ENCODE peak calls at places on chromosome X, in five cellular contexts. One of them, this sample, is unnamed. For H3K4me1, the result is how much of the 10 kb centered on the place peaks cover.

GRCh38 chrX:11787564-11787963 is 29.5 kb downstream of the MSL3 start:
- DNase-seq in HCT116: peak
- DNase-seq in GM12878: no peak
- DNase-seq in breast epithelium: no peak
- DNase-seq in neural progenitor cell: peak
- DNase-seq in this sample: no peak

GRCh38 chrX:53476371-53476770 is 42.2 kb upstream of the HSD17B10 start:
- DNase-seq in HCT116: no peak
- DNase-seq in GM12878: no peak
- DNase-seq in breast epithelium: no peak
- DNase-seq in neural progenitor cell: no peak
- DNase-seq in this sample: no peak

GRCh38 chrX:131801066-131801465 is 222.0 kb upstream of the STK26 start:
- DNase-seq in HCT116: no peak
- DNase-seq in GM12878: no peak
- DNase-seq in breast epithelium: no peak
- DNase-seq in neural progenitor cell: no peak
- DNase-seq in this sample: no peak

GRCh38 chrX:47831788-47832187 is 4.9 kb upstream of the ZNF81 start:
- DNase-seq in HCT116: peak
- DNase-seq in GM12878: no peak
- DNase-seq in breast epithelium: no peak
- DNase-seq in neural progenitor cell: peak
- DNase-seq in this sample: peak

GRCh38 chrX:110418220-110418856 is 59.7 kb downstream of the RTL9 start:
- DNase-seq in HCT116: no peak
- DNase-seq in GM12878: no peak
- DNase-seq in breast epithelium: no peak
- DNase-seq in neural progenitor cell: peak
- DNase-seq in this sample: no peak

GRCh38 chrX:65697915-65698796 is 30.7 kb downstream of the MSN start:
- DNase-seq in HCT116: no peak
- DNase-seq in GM12878: peak
- DNase-seq in breast epithelium: no peak
- DNase-seq in neural progenitor cell: no peak
- DNase-seq in this sample: no peak

GRCh38 chrX:13180807-13181206 is 136.4 kb upstream of the FAM9C start:
- DNase-seq in HCT116: no peak
- DNase-seq in GM12878: no peak
- DNase-seq in breast epithelium: no peak
- DNase-seq in neural progenitor cell: no peak
- DNase-seq in this sample: no peak

GRCh38 chrX:109472939-109473713 is 8.8 kb downstream of the GUCY2F start:
- DNase-seq in HCT116: peak
- DNase-seq in GM12878: no peak
- DNase-seq in breast epithelium: no peak
- DNase-seq in neural progenitor cell: peak
- DNase-seq in this sample: no peak

GRCh38 chrX:66200855-66201795 is 37.1 kb downstream of the HEPH start:
- DNase-seq in HCT116: no peak
- DNase-seq in GM12878: no peak
- DNase-seq in breast epithelium: no peak
- DNase-seq in neural progenitor cell: no peak
- DNase-seq in this sample: no peak

GRCh38 chrX:39907964-39908616 is 189.7 kb downstream of the BCOR start:
- DNase-seq in HCT116: peak
- DNase-seq in GM12878: no peak
- DNase-seq in breast epithelium: peak
- DNase-seq in neural progenitor cell: no peak
- DNase-seq in this sample: peak

GRCh38 chrX:13223868-13224555 is 95.8 kb downstream of the ATXN3L start:
- DNase-seq in HCT116: peak
- DNase-seq in GM12878: no peak
- DNase-seq in breast epithelium: peak
- DNase-seq in neural progenitor cell: no peak
- DNase-seq in this sample: peak

GRCh38 chrX:149487292-149487691 is 17.8 kb downstream of the IDS start:
- DNase-seq in HCT116: no peak
- DNase-seq in GM12878: no peak
- DNase-seq in breast epithelium: no peak
- DNase-seq in neural progenitor cell: no peak
- DNase-seq in this sample: no peak

GRCh38 chrX:150038356-150038755 is 100.1 kb upstream of the EOLA2 start:
- DNase-seq in HCT116: no peak
- DNase-seq in GM12878: no peak
- DNase-seq in breast epithelium: no peak
- DNase-seq in neural progenitor cell: no peak
- DNase-seq in this sample: no peak

GRCh38 chrX:50202539-50202938 is 1.7 kb upstream of the AKAP4 start:
- DNase-seq in HCT116: no peak
- DNase-seq in GM12878: no peak
- DNase-seq in breast epithelium: no peak
- DNase-seq in neural progenitor cell: no peak
- DNase-seq in this sample: no peak

GRCh38 chrX:39619182-39620009 is 478.4 kb downstream of the BCOR start:
- DNase-seq in HCT116: no peak
- DNase-seq in GM12878: no peak
- DNase-seq in breast epithelium: no peak
- DNase-seq in neural progenitor cell: no peak
- DNase-seq in this sample: no peak

GRCh38 chrX:13702390-13702789 is 13.5 kb downstream of the RAB9A start:
- DNase-seq in HCT116: no peak
- DNase-seq in GM12878: no peak
- DNase-seq in breast epithelium: no peak
- DNase-seq in neural progenitor cell: no peak
- DNase-seq in this sample: no peak

GRCh38 chrX:16797358-16797757 is 11.1 kb downstream of the TXLNG start:
- DNase-seq in HCT116: no peak
- DNase-seq in GM12878: no peak
- DNase-seq in breast epithelium: no peak
- DNase-seq in neural progenitor cell: no peak
- DNase-seq in this sample: no peak

GRCh38 chrX:53281321-53281822 is at the start of gene IQSEC2:
- DNase-seq in HCT116: peak
- DNase-seq in GM12878: no peak
- DNase-seq in breast epithelium: peak
- DNase-seq in neural progenitor cell: peak
- DNase-seq in this sample: no peak

GRCh38 chrX:153441981-153442380 is 3.9 kb downstream of the TREX2 start:
- DNase-seq in HCT116: no peak
- DNase-seq in GM12878: no peak
- DNase-seq in breast epithelium: no peak
- DNase-seq in neural progenitor cell: no peak
- DNase-seq in this sample: no peak

GRCh38 chrX:136692271-136692670 is 44.3 kb downstream of the CD40LG start:
- DNase-seq in HCT116: no peak
- DNase-seq in GM12878: no peak
- DNase-seq in breast epithelium: no peak
- DNase-seq in neural progenitor cell: no peak
- DNase-seq in this sample: no peak

GRCh38 chrX:122220644-122221373 is 963.3 kb upstream of the GRIA3 start:
- DNase-seq in HCT116: no peak
- DNase-seq in GM12878: no peak
- DNase-seq in breast epithelium: no peak
- DNase-seq in neural progenitor cell: peak
- DNase-seq in this sample: no peak

GRCh38 chrX:37824491-37825224 is 22.7 kb downstream of the DYNLT3 start:
- DNase-seq in HCT116: no peak
- DNase-seq in GM12878: no peak
- DNase-seq in breast epithelium: no peak
- DNase-seq in neural progenitor cell: no peak
- DNase-seq in this sample: no peak

GRCh38 chrX:38916801-38917200 is 115.5 kb downstream of the MID1IP1 start:
- DNase-seq in HCT116: no peak
- DNase-seq in GM12878: no peak
- DNase-seq in breast epithelium: no peak
- DNase-seq in neural progenitor cell: no peak
- DNase-seq in this sample: no peak

GRCh38 chrX:132488092-132488749 is 617 bp downstream of the MBNL3 start:
- DNase-seq in HCT116: no peak
- DNase-seq in GM12878: no peak
- DNase-seq in breast epithelium: no peak
- DNase-seq in neural progenitor cell: no peak
- DNase-seq in this sample: no peak

GRCh38 chrX:155216940-155217450 is 735 bp downstream of the VBP1 start:
- DNase-seq in HCT116: no peak
- DNase-seq in GM12878: peak
- DNase-seq in breast epithelium: no peak
- DNase-seq in neural progenitor cell: peak
- DNase-seq in this sample: no peak

GRCh38 chrX:133413218-133413925 is 1.9 kb downstream of the GPC4 start:
- DNase-seq in HCT116: no peak
- DNase-seq in GM12878: no peak
- DNase-seq in breast epithelium: no peak
- DNase-seq in neural progenitor cell: peak
- DNase-seq in this sample: no peak

GRCh38 chrX:67723580-67724351 is 179.9 kb downstream of the AR start:
- DNase-seq in HCT116: no peak
- DNase-seq in GM12878: no peak
- DNase-seq in breast epithelium: no peak
- DNase-seq in neural progenitor cell: no peak
- DNase-seq in this sample: no peak

GRCh38 chrX:16250296-16250695 is 83.0 kb downstream of the MAGEB17 start:
- DNase-seq in HCT116: no peak
- DNase-seq in GM12878: no peak
- DNase-seq in breast epithelium: no peak
- DNase-seq in neural progenitor cell: no peak
- DNase-seq in this sample: no peak

GRCh38 chrX:13293700-13294099 is 26.2 kb downstream of the ATXN3L start:
- DNase-seq in HCT116: no peak
- DNase-seq in GM12878: no peak
- DNase-seq in breast epithelium: no peak
- DNase-seq in neural progenitor cell: peak
- DNase-seq in this sample: no peak

GRCh38 chrX:107742754-107743191 is 32.8 kb downstream of the TSC22D3 start:
- DNase-seq in HCT116: no peak
- DNase-seq in GM12878: no peak
- DNase-seq in breast epithelium: no peak
- DNase-seq in neural progenitor cell: no peak
- DNase-seq in this sample: no peak

GRCh38 chrX:24147165-24147564 is 2.4 kb upstream of the ZFX start:
- DNase-seq in HCT116: no peak
- DNase-seq in GM12878: no peak
- DNase-seq in breast epithelium: no peak
- DNase-seq in neural progenitor cell: no peak
- DNase-seq in this sample: no peak

GRCh38 chrX:24150051-24150790 is 692 bp downstream of the ZFX start:
- DNase-seq in HCT116: peak
- DNase-seq in GM12878: peak
- DNase-seq in breast epithelium: peak
- DNase-seq in neural progenitor cell: peak
- DNase-seq in this sample: no peak

GRCh38 chrX:24148118-24148517 is 1.4 kb upstream of the ZFX start:
- DNase-seq in HCT116: no peak
- DNase-seq in GM12878: no peak
- DNase-seq in breast epithelium: no peak
- DNase-seq in neural progenitor cell: no peak
- DNase-seq in this sample: no peak

GRCh38 chrX:24149346-24150050 is at the start of gene ZFX:
- DNase-seq in HCT116: no peak
- DNase-seq in GM12878: no peak
- DNase-seq in breast epithelium: peak
- DNase-seq in neural progenitor cell: peak
- DNase-seq in this sample: no peak

DNA sequence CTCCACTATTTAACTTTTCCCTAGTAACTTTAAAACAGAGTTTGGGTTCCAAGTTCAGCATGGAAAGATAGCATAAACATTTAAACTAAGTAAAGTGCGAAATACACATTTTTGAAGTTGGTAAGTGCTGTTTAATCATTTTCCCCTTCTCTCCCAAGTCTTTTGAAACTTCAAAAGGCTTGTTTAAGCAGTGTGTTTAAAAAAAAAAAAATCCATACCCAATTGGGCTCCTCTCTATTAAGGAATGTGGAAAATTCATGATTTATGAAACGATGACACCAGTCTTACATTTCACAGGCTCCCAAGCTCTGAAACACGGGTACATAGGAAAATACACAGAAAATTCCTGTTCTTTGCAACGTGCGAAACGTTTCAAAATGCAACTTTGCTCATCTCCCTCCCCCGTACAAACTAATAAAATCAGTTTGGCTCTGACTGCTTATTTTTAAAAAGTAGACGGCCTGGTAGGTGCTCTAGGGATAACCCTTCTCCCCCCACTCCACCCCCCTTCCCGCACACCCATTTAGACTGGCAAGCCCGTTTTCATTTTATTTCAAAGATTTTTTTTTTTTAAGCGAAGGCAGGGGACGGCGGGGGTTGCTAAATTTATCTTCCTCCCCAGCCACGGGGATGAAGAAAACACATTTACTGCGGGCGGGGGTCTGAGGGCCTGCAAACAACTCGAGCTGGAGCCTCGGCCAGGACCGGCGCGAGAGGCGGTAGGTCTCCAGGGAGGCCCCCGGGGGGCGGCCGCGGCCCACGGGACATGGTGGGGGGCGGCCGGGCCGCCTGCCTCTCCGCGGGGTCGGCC is 789 bp upstream of the ZFX start:
- DNase-seq in HCT116: no peak
- DNase-seq in GM12878: no peak
- DNase-seq in breast epithelium: peak
- DNase-seq in neural progenitor cell: no peak
- DNase-seq in this sample: no peak
- H3K4me1 ChIP-seq in HCT116: under half
- H3K4me1 ChIP-seq in GM12878: under half
- H3K4me1 ChIP-seq in breast epithelium: under half
- H3K4me1 ChIP-seq in neural progenitor cell: half or more
- H3K4me1 ChIP-seq in this sample: under half

GRCh38 chrX:72124540-72125201 is 7.0 kb downstream of the RTL5 start:
- DNase-seq in HCT116: no peak
- DNase-seq in GM12878: no peak
- DNase-seq in breast epithelium: no peak
- DNase-seq in neural progenitor cell: no peak
- DNase-seq in this sample: no peak
- H3K4me1 ChIP-seq in HCT116: under half
- H3K4me1 ChIP-seq in GM12878: under half
- H3K4me1 ChIP-seq in breast epithelium: under half
- H3K4me1 ChIP-seq in neural progenitor cell: under half
- H3K4me1 ChIP-seq in this sample: under half

DNA sequence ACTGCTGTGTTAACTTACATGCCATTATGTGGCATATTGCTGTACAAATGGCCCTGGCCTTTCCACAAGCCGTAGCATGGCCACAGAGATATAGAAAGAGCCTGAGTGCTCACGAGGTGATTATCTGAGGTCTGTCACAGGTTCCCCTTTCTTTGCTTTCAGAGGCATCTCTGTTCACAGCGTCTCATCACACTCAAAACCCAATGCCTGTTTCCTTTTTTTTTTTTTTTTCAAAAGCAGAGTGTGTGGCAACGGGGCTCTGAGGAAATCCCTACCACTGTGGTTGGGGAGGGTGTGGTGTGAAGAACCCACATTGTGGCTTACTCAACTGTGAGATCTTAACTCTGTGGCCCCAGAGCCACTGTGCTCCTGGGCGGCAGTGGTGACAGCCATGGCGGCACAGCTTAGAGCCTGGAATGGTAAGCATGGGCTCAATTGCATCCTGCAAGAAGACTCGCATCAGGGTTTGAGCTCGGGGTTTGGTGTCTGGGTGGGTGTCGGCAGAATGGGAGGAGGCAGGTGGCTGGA is 30.8 kb downstream of the RTL5 start:
- DNase-seq in HCT116: no peak
- DNase-seq in GM12878: peak
- DNase-seq in breast epithelium: no peak
- DNase-seq in neural progenitor cell: no peak
- DNase-seq in this sample: no peak
- H3K4me1 ChIP-seq in HCT116: under half
- H3K4me1 ChIP-seq in GM12878: under half
- H3K4me1 ChIP-seq in breast epithelium: under half
- H3K4me1 ChIP-seq in neural progenitor cell: under half
- H3K4me1 ChIP-seq in this sample: under half

GRCh38 chrX:41332988-41333743 is 796 bp upstream of the DDX3X start:
- DNase-seq in HCT116: peak
- DNase-seq in GM12878: peak
- DNase-seq in breast epithelium: peak
- DNase-seq in neural progenitor cell: peak
- DNase-seq in this sample: no peak
- H3K4me1 ChIP-seq in HCT116: under half
- H3K4me1 ChIP-seq in GM12878: under half
- H3K4me1 ChIP-seq in breast epithelium: under half
- H3K4me1 ChIP-seq in neural progenitor cell: under half
- H3K4me1 ChIP-seq in this sample: under half